ENCODE peak calls at places on chromosomes 3 and 15, in six cellular contexts. M is sigmoid colon, U is AG04450, Y is brain microvascular endothelial cell, B is coronary artery, P is HFF-Myc. L is an unnamed sample.

GRCh38 chr3:135083179-135083578 is 288.1 kb downstream of the EPHB1 start:
- DNase-seq in M (no peak), U (no peak), Y (no peak), B (no peak), P (no peak), L (no peak)

GRCh38 chr3:12729313-12729676 is 29.8 kb downstream of the TMEM40 start:
- DNase-seq in M (no peak), U (no peak), Y (no peak), B (no peak), P (no peak), L (no peak)

GRCh38 chr3:87200059-87200458 is 27.1 kb upstream of the CHMP2B start:
- DNase-seq in M (no peak), U (no peak), Y (no peak), B (no peak), P (no peak), L (no peak)

GRCh38 chr3:8888296-8888915 is 74.9 kb downstream of the RAD18 start:
- DNase-seq in M (no peak), U (peak), Y (peak), B (no peak), P (no peak), L (peak)

GRCh38 chr3:105327662-105328337 is 38.9 kb upstream of the ALCAM start:
- DNase-seq in M (no peak), U (no peak), Y (no peak), B (no peak), P (no peak), L (no peak)

GRCh38 chr3:168984872-168985271 is 678.6 kb downstream of the MECOM start:
- DNase-seq in M (no peak), U (no peak), Y (no peak), B (no peak), P (no peak), L (no peak)

GRCh38 chr3:179509701-179510100 is 53.0 kb upstream of the ACTL6A start:
- DNase-seq in M (no peak), U (no peak), Y (no peak), B (no peak), P (no peak), L (no peak)

GRCh38 chr3:155604126-155604525 is 140.7 kb downstream of the PLCH1 start:
- DNase-seq in M (no peak), U (no peak), Y (no peak), B (no peak), P (no peak), L (no peak)

GRCh38 chr15:88615303-88616107 is 5.6 kb upstream of the AEN start:
- DNase-seq in M (no peak), U (no peak), Y (no peak), B (no peak), P (no peak), L (no peak)

GRCh38 chr3:33146791-33147445 is 33.1 kb downstream of the CRTAP start:
- DNase-seq in M (no peak), U (no peak), Y (peak), B (no peak), P (no peak), L (peak)

GRCh38 chr15:57649138-57649537 is 57.4 kb upstream of the POLR2M start:
- DNase-seq in M (no peak), U (no peak), Y (no peak), B (no peak), P (no peak), L (no peak)

GRCh38 chr3:30618508-30618907 is 12.1 kb downstream of the TGFBR2 start:
- DNase-seq in M (no peak), U (no peak), Y (no peak), B (no peak), P (no peak), L (no peak)

GRCh38 chr15:88193415-88193814 is 63.1 kb downstream of the NTRK3 start:
- DNase-seq in M (no peak), U (no peak), Y (no peak), B (no peak), P (no peak), L (no peak)

GRCh38 chr3:181210275-181210674 is 220.7 kb upstream of the DNAJC19 start:
- DNase-seq in M (no peak), U (no peak), Y (peak), B (no peak), P (no peak), L (peak)

GRCh38 chr3:30516238-30516637 is 90.2 kb upstream of the TGFBR2 start:
- DNase-seq in M (no peak), U (no peak), Y (no peak), B (no peak), P (no peak), L (no peak)

GRCh38 chr3:142566096-142566495 is 12.4 kb downstream of the ATR start:
- DNase-seq in M (no peak), U (no peak), Y (no peak), B (no peak), P (no peak), L (no peak)

DNA sequence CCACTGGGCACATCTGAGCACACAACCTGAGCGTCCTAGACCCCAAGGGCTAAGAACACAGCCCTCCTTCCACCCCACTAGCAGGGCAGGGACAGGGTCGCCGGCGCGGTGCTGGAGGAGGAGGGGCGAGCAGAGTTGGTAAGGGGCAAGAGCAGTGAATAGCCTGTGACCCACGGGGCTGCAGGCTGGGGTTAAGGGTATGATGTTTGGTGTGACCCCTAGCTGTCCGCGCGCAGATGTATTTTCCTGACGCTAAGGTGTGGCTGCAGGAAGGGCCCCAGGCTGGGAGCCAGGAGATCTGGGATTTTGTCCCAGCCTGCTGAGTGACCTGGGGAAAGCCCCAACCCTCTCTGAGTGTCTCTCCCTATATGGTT is 1.3 kb upstream of the C15orf39 start:
- DNase-seq in M (no peak), U (no peak), Y (no peak), B (no peak), P (no peak), L (no peak)
- H3K4me3 ChIP-seq in M (no peak), U (no peak), Y (no peak), B (no peak), P (no peak), L (no peak)

DNA sequence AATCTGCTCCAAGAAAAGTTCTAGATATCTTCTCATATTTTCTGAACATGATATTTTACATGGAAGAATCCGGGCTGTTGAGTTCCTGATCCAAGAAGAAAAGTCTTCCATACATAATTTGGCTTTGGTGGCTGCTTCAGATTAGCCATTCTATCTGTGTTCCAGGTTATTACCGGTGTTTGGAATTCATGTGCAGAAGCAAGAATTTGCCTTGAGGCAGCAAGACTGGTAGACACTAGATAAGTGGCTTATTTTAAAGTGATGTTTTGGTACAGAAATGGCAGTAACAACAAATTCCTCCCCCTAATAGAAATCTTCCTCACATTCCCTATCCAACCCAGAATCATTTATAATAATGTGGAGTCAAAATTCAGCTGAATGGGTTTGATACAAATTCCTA is 29.2 kb downstream of the MITF start:
- DNase-seq in M (no peak), U (no peak), Y (no peak), B (no peak), P (no peak), L (no peak)
- TF ChIP-seq CTCF in M (no peak), U (no peak), Y (no peak), B (no peak), P (no peak), L (no peak)

DNA sequence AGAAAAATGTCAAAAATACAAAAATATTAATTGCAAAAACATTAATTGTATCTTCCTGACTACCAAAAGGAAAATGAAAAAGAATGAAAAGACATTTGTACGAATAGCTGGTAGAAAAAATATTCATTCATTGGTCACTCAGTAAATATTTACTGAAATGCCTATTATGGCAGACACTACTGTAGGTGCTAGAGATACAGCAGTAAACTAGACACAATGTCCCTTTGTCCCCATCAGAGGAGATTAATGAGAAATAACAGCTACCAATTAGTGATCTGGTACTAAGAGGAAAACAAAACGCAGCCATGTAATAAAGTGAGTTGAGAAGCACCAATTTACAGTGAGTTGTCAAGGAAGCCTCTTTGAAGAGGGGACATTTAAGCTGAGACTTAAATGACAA is 73.3 kb downstream of the PEAK1 start:
- DNase-seq in M (no peak), U (no peak), Y (no peak), B (no peak), P (no peak), L (no peak)
- H3K4me3 ChIP-seq in M (no peak), U (no peak), Y (no peak), B (no peak), P (no peak), L (no peak)

GRCh38 chr15:40594429-40594836 is 384 bp downstream of the KNL1 start:
- DNase-seq in M (peak), U (no peak), Y (peak), B (peak), P (no peak), L (no peak)
- TF ChIP-seq CTCF in M (no peak), U (peak), Y (peak), B (no peak), P (no peak), L (peak)

GRCh38 chr3:48630407-48630806 is 4.9 kb downstream of the SLC26A6 start:
- DNase-seq in M (no peak), U (no peak), Y (no peak), B (no peak), P (no peak), L (no peak)
- H3K4me3 ChIP-seq in M (no peak), U (no peak), Y (no peak), B (no peak), P (no peak), L (no peak)

DNA sequence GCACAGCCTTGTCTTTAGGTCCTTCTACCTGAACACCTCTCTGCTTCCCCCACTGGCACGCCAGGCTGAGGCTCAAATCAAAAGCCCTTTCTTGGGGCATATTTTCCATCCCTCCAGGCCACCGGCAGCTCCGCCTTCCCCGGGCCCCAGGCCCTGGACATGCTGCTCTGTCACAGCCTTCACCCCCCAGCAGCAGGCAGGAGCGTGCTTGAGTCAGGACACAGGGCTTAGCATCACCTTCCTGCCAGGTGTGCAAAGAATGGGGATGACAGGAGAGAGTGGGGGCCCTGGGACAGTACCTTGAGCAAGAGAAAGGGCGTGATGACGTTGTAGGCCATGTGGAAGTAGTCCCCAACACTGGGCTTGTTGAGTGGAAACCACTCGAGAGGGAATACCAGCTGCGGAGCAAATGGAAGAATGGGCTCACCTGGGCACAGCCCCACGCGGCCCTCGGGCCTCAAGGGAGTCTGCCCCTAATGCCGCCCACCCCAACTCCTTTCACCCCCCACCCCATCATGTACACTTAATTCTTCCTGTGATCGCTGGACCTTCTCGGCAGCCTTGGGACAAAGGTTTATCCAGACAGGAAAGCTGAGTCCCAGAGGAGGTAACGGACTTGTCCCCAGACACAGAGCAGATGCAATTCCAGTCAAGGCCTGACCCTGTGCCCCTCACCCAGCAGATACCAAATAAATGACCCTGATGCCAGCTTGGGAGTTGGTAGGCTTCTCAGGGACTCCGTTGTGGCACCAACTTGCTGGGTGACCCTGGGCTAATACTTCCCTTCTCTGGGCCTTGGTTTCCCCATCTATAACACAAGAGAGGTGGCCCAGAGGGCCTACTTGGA is 9.1 kb upstream of the CALML4 start:
- DNase-seq in M (peak), U (no peak), Y (no peak), B (peak), P (no peak), L (no peak)
- TF ChIP-seq CTCF in M (no peak), U (no peak), Y (no peak), B (no peak), P (no peak), L (no peak)

DNA sequence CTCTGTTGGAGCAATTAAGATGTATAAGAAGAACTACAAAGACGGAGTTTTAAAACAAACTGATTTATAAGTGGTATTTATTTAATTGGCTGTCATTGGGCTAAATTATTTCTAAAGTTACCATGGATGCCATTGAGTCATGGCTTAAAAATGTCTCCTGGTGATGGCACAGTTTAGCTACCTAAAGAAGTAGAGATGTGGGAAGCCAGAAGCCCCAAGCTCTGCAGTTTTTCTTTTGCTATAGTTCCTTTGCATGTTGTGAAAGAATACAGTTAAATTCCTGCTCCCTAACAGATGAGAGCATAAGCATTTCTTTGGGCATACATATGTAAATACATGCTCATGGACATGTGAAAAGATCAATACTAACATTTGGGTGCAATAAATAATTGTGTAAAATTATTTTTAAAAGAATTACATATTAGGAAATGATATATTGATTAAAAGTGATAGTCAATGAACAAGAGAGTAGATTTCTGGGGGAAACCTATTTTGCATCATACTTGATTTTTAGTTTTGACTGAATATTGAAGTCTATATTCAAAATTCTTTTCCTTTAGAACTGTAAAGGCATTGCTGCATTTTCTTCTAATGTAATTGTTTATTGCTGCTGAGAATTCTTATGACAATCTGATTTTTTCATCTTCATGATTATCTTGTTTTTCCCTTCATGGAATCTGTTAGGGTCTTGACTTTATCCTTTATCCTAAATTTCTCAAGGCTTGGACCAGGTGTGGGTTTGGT is 2.1 kb downstream of the OPA1 start:
- DNase-seq in M (no peak), U (no peak), Y (peak), B (no peak), P (no peak), L (no peak)
- H3K4me3 ChIP-seq in M (no peak), U (no peak), Y (no peak), B (no peak), P (peak), L (no peak)

GRCh38 chr15:77659350-77660321 is 26.9 kb upstream of the LINGO1 start:
- DNase-seq in M (no peak), U (no peak), Y (peak), B (no peak), P (peak), L (no peak)
- TF ChIP-seq CTCF in M (no peak), U (peak), Y (peak), B (no peak), P (peak), L (peak)

GRCh38 chr3:39408493-39409372 is 2.2 kb downstream of the RPSA start:
- DNase-seq in M (no peak), U (no peak), Y (no peak), B (no peak), P (no peak), L (no peak)
- H3K4me3 ChIP-seq in M (no peak), U (no peak), Y (peak), B (no peak), P (peak), L (peak)

L was measured in astrocyte of the cerebellum.